ENCODE peak calls at places on chromosome 1, in four cellular contexts. V, I, B and G are unnamed samples.

GRCh38 chr1:110672753-110673108 is 2.0 kb downstream of the KCNA3 start:
- DNase-seq in V (no peak), B (no peak), I (no peak), G (no peak)

GRCh38 chr1:20793236-20793635 is 6.1 kb upstream of the HP1BP3 start:
- DNase-seq in V (no peak), I (no peak), B (no peak), G (no peak)

GRCh38 chr1:110948038-110948810 is 15.5 kb downstream of the LRIF1 start:
- DNase-seq in B (no peak), V (no peak), I (no peak), G (peak)

GRCh38 chr1:168560370-168560769 is 16.0 kb upstream of the XCL1 start:
- DNase-seq in I (no peak), B (no peak), V (no peak), G (no peak)

GRCh38 chr1:225950905-225951351 is 9.9 kb upstream of the LEFTY2 start:
- DNase-seq in B (peak), V (peak), I (no peak), G (no peak)

GRCh38 chr1:50703240-50703639 is 256.8 kb downstream of the FAF1 start:
- DNase-seq in I (no peak), V (no peak), B (no peak), G (no peak)

GRCh38 chr1:24970926-24971530 is 41.0 kb upstream of the RUNX3 start:
- DNase-seq in V (no peak), B (no peak), I (no peak), G (no peak)

GRCh38 chr1:151905070-151905442 is 4.3 kb downstream of the THEM4 start:
- DNase-seq in B (peak), I (no peak), V (no peak), G (no peak)

GRCh38 chr1:4090976-4091660 is 191.0 kb upstream of the C1orf174 start:
- DNase-seq in B (no peak), I (no peak), V (no peak), G (no peak)

GRCh38 chr1:902023-902422 is 21.7 kb upstream of the SAMD11 start:
- DNase-seq in B (no peak), V (no peak), I (no peak), G (no peak)

GRCh38 chr1:111801071-111801850 is 45.6 kb downstream of the DDX20 start:
- DNase-seq in I (no peak), B (peak), V (no peak), G (no peak)

GRCh38 chr1:51189421-51190073 is 46.5 kb upstream of the RNF11 start:
- DNase-seq in I (peak), V (peak), B (peak), G (peak)

GRCh38 chr1:12271033-12271432 is 41.2 kb downstream of the VPS13D start:
- DNase-seq in V (no peak), I (no peak), B (no peak), G (no peak)

GRCh38 chr1:171754381-171754705 is 12.5 kb upstream of the VAMP4 start:
- DNase-seq in I (no peak), B (peak), V (no peak), G (no peak)

GRCh38 chr1:159705251-159705910 is 9.0 kb downstream of the CRP start:
- DNase-seq in I (no peak), V (no peak), B (no peak), G (no peak)

GRCh38 chr1:54310439-54311328 is 95.5 kb downstream of the SSBP3 start:
- DNase-seq in I (peak), B (peak), V (peak), G (peak)

GRCh38 chr1:226871636-226872327 is 1.4 kb downstream of the PSEN2 start:
- DNase-seq in V (no peak), I (no peak), B (no peak), G (no peak)

GRCh38 chr1:202656951-202657646 is 53.2 kb downstream of the SYT2 start:
- DNase-seq in B (peak), I (peak), V (peak), G (peak)

GRCh38 chr1:156493749-156494148 is 6.8 kb downstream of the MEF2D start:
- DNase-seq in V (no peak), B (no peak), I (no peak), G (no peak)

GRCh38 chr1:217311766-217312165 is 319.1 kb downstream of the GPATCH2 start:
- DNase-seq in B (no peak), I (no peak), V (peak), G (no peak)

GRCh38 chr1:36947384-36947783 is 86.9 kb downstream of the GRIK3 start:
- DNase-seq in I (no peak), B (no peak), V (no peak), G (no peak)

GRCh38 chr1:21590116-21590905 is 78.8 kb downstream of the RAP1GAP start:
- DNase-seq in I (no peak), B (no peak), V (no peak), G (no peak)

GRCh38 chr1:150065184-150065871 is 2.2 kb upstream of the VPS45 start:
- DNase-seq in V (no peak), I (no peak), B (peak), G (no peak)

GRCh38 chr1:78019031-78019430 is 14.3 kb downstream of the DNAJB4 start:
- DNase-seq in B (no peak), V (no peak), I (no peak), G (no peak)

GRCh38 chr1:208216062-208216461 is 28.1 kb downstream of the PLXNA2 start:
- DNase-seq in I (no peak), V (no peak), B (no peak), G (no peak)
- TF ChIP-seq HMGXB4 in I (no peak), V (no peak), B (no peak), G (no peak)

DNA sequence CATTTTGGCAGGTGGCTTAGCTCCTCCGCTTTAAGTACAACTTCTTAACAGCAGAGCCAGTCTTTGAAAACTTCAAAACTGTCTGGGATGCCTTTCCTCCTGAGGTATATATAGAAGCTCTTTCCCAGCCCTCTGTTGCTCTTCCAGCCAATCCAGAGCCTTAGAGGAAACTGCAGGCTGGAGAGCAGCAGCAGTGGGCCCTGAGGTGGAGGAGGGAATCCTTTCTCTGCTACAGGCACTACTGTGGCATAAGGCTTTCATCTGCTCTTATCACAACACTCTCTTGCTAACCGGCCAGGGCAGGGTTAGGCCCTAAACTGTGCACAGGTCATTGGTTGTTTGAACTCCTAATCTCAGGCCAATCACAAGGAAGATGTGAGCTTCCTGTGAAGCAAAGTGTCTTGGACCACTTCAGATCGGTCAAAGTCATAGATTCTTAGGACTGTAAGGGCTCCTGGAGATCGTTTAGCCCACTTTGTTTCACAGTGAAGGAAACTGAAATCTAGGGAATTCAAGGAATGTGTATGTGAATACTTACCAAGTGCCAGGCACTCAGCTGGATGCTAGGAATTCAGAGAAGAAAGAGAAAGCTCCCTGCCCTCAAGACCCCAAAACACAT is at the start of gene RGS5:
- DNase-seq in V (peak), I (no peak), B (no peak), G (no peak)
- TF ChIP-seq HMGXB4 in V (no peak), I (no peak), B (no peak), G (no peak)

DNA sequence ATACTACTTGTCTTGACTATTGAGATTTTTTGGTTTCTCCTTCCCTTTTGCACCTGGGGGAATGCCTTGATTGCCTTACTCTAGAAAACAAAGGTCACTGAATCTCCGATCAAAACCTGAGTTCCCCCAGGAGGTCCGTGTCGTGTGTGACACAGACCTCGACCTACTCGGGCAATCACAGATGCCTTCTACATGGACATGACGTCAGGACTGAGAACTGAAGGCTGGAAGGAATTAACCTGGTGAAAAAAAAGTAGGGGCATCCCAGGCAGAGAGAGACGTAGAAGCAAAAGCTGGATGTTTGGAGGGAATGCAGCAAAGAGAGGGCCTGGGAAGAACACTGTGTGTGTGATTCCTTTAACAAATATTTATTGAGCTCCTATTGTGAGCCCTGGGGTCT is 178.0 kb downstream of the PRDM2 start:
- DNase-seq in V (no peak), B (no peak), I (no peak), G (no peak)
- TF ChIP-seq HMGXB4 in V (no peak), B (no peak), I (no peak), G (no peak)

GRCh38 chr1:247574236-247574635 is 13.9 kb upstream of the OR2G2 start:
- DNase-seq in I (no peak), V (no peak), B (no peak), G (no peak)

GRCh38 chr1:247574664-247575063 is 13.5 kb upstream of the OR2G2 start:
- DNase-seq in I (no peak), V (no peak), B (no peak), G (no peak)

GRCh38 chr1:247578946-247579460 is 9.2 kb upstream of the OR2G2 start:
- DNase-seq in I (no peak), B (no peak), V (no peak), G (no peak)

DNA sequence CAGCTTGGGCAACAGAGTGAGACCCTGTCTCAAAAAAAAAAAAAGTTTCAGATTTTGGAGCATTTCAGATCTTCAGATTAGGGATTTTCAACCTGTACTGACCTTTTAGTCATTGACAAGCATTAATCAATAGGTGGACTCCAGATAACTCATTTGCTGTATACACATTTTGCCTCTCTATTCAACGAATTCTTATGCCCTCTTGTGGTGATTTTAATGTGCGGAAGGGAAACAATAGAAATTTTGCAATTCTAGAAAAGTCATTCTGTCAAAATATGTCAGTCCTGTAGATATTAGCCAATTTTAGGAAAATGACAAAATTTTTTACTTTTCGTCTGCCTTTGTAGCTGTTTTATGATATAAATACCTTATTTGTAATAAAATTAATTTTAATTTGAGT is 11.6 kb upstream of the OR2G2 start:
- DNase-seq in I (peak), V (no peak), B (peak), G (peak)
- TF ChIP-seq HMGXB4 in I (no peak), V (no peak), B (no peak), G (no peak)